ENCODE peak calls at places on chromosomes 6 and 20, in seven cellular contexts. C is Peyer's patch; L is prostate gland; U is CD8-positive, alpha-beta memory T cell; W is right cardiac atrium; I is cardiac muscle cell; T is MM.1S. R is an unnamed sample. For H3K4me1, the result is how much of the 10 kb centered on the place peaks cover.

GRCh38 chr20:14334306-14334930 is 3.0 kb downstream of the FLRT3 start:
- DNase-seq in C (no peak), L (peak), U (no peak), W (peak), I (peak), T (peak), R (no peak)

GRCh38 chr6:159788276-159788675 is 1.1 kb downstream of the TCP1 start:
- DNase-seq in C (no peak), L (no peak), U (peak), W (no peak), I (no peak), T (peak), R (no peak)

GRCh38 chr6:75489025-75489424 is 4.6 kb downstream of the FILIP1 start:
- DNase-seq in C (no peak), L (no peak), U (no peak), W (no peak), I (peak), T (no peak), R (no peak)

GRCh38 chr20:15700147-15700765 is 873.0 kb downstream of the KIF16B start:
- DNase-seq in C (no peak), L (no peak), U (no peak), W (no peak), I (no peak), T (no peak), R (no peak)

GRCh38 chr20:36836591-36837329 is 39.2 kb upstream of the TLDC2 start:
- DNase-seq in C (peak), L (no peak), U (peak), W (peak), I (peak), T (peak), R (peak)

GRCh38 chr20:1895674-1896496 is 678 bp downstream of the SIRPA start:
- DNase-seq in C (peak), L (no peak), U (no peak), W (peak), I (peak), T (no peak), R (peak)

GRCh38 chr6:79377830-79378460 is 143.5 kb upstream of the HMGN3 start:
- DNase-seq in C (no peak), L (no peak), U (no peak), W (peak), I (peak), T (peak), R (no peak)

GRCh38 chr6:129801909-129802308 is 59.2 kb downstream of the TMEM244 start:
- DNase-seq in C (no peak), L (peak), U (no peak), W (no peak), I (no peak), T (no peak), R (no peak)

GRCh38 chr6:117531346-117531745 is 48.9 kb downstream of the DCBLD1 start:
- DNase-seq in C (no peak), L (no peak), U (no peak), W (peak), I (no peak), T (no peak), R (no peak)

GRCh38 chr6:166956444-166957086 is at the start of gene RNASET2:
- DNase-seq in C (peak), L (peak), U (peak), W (peak), I (peak), T (peak), R (peak)

GRCh38 chr6:36927691-36928546 is 26.6 kb upstream of the PI16 start:
- DNase-seq in C (no peak), L (no peak), U (no peak), W (peak), I (no peak), T (no peak), R (no peak)

GRCh38 chr6:169243661-169244060 is 10.0 kb downstream of the THBS2 start:
- DNase-seq in C (no peak), L (no peak), U (no peak), W (no peak), I (no peak), T (no peak), R (no peak)

GRCh38 chr6:145028144-145028818 is 707.0 kb downstream of the EPM2A start:
- DNase-seq in C (no peak), L (peak), U (no peak), W (no peak), I (peak), T (peak), R (peak)

GRCh38 chr6:85363870-85364269 is 86.0 kb upstream of the NT5E start:
- DNase-seq in C (no peak), L (no peak), U (no peak), W (no peak), I (no peak), T (no peak), R (no peak)

GRCh38 chr6:85361643-85362014 is 88.3 kb upstream of the NT5E start:
- DNase-seq in C (no peak), L (no peak), U (no peak), W (no peak), I (no peak), T (no peak), R (no peak)

GRCh38 chr6:85364354-85364753 is 85.5 kb upstream of the NT5E start:
- DNase-seq in C (no peak), L (no peak), U (no peak), W (no peak), I (peak), T (no peak), R (no peak)

GRCh38 chr6:85360794-85361642 is 88.9 kb upstream of the NT5E start:
- DNase-seq in C (no peak), L (no peak), U (no peak), W (no peak), I (peak), T (no peak), R (no peak)

GRCh38 chr6:85362652-85363310 is 87.1 kb upstream of the NT5E start:
- DNase-seq in C (no peak), L (no peak), U (no peak), W (no peak), I (no peak), T (no peak), R (no peak)
- H3K4me1 ChIP-seq in C (under half), L (under half), U (under half), W (under half), I (under half), T (under half), R (under half)

GRCh38 chr20:17511401-17511800 is 19.8 kb downstream of the BFSP1 start:
- DNase-seq in C (no peak), L (no peak), U (no peak), W (no peak), I (no peak), T (peak), R (no peak)
- H3K4me1 ChIP-seq in C (under half), L (under half), U (under half), W (under half), I (under half), T (under half), R (under half)

DNA sequence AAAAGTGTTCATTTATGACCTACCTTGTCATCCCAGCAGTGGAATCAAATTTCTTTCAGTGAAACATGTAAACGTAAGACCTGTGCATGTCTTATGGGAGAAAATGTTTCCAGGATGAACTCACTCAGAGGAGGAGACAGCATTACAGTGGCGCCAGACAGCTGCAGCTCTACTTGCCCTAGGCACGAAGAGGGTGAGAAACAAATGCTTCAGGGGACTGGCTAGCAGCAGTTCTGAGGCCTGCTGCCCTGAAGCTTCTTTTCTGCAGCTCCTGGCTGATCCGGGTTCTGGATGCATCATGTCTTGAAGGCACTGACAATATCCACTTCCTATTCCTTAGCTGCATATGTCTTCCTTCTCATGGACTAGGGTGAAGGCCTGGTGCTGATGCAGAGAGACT is 120.2 kb downstream of the QRSL1 start:
- DNase-seq in C (no peak), L (no peak), U (no peak), W (no peak), I (no peak), T (no peak), R (no peak)
- H3K4me1 ChIP-seq in C (under half), L (under half), U (under half), W (under half), I (under half), T (under half), R (under half)

GRCh38 chr20:49677777-49678758 is 35.6 kb downstream of the B4GALT5 start:
- DNase-seq in C (no peak), L (no peak), U (no peak), W (no peak), I (no peak), T (no peak), R (no peak)
- H3K4me1 ChIP-seq in C (half or more), L (under half), U (under half), W (under half), I (under half), T (half or more), R (under half)

GRCh38 chr6:42403415-42403814 is 48.3 kb downstream of the TRERF1 start:
- DNase-seq in C (no peak), L (no peak), U (no peak), W (no peak), I (no peak), T (no peak), R (peak)

GRCh38 chr6:42406296-42407280 is 45.1 kb downstream of the TRERF1 start:
- DNase-seq in C (no peak), L (no peak), U (no peak), W (no peak), I (peak), T (no peak), R (no peak)

GRCh38 chr6:42404494-42404893 is 47.2 kb downstream of the TRERF1 start:
- DNase-seq in C (no peak), L (no peak), U (no peak), W (no peak), I (peak), T (no peak), R (peak)

GRCh38 chr6:42403831-42404230 is 47.9 kb downstream of the TRERF1 start:
- DNase-seq in C (no peak), L (no peak), U (no peak), W (no peak), I (no peak), T (no peak), R (no peak)

DNA sequence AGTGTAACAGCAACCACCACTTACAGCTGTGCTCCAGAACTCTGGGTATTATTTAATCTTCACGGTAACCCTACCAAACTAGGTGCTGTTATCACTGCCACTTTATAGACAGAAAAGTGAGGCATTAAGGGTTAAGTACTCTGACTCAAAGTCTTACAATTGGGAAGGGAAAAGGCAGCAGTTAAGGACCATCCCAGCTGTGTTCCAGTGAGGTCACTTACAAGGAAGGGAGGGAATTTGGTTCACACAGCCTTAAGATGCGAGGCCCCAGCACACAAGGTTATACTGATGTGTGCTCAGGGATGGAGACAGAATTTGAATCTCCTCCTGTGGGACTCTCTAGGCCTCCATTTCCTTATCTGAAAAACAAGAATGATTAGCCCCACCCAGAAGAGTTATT is 46.7 kb downstream of the TRERF1 start:
- DNase-seq in C (no peak), L (no peak), U (no peak), W (no peak), I (peak), T (no peak), R (no peak)
- H3K4me1 ChIP-seq in C (half or more), L (under half), U (half or more), W (under half), I (under half), T (under half), R (under half)

DNA sequence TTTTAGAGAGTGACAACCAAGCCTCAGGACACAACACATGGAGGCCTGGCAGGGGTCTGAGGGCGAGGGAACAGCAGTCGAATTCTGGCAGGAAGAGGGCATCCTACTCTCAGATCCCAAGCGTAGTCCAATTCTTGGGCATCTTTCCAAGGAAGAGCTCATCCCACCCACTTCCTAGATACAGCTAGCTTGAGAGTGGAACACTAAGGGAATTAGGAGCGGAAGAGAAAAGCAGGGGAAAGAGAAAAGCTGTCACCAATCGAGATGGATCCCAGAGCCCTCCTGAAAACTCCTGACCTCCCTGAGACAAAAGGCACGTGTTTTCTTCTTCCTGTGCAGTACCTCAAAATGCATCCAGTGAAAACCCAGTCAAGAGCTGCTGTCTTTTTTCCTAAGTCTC is 67.1 kb downstream of the GFOD1 start:
- DNase-seq in C (no peak), L (no peak), U (no peak), W (no peak), I (peak), T (no peak), R (no peak)
- H3K4me1 ChIP-seq in C (under half), L (under half), U (under half), W (under half), I (half or more), T (under half), R (under half)